ENCODE peak calls at places on chromosomes 3 and 15, in five cellular contexts. M is BJ, K is endothelial cell, R is HCT116, D is Caco-2. E is an unnamed sample.

GRCh38 chr3:123346726-123347125 is 102.2 kb downstream of the ADCY5 start:
- DNase-seq in D (no peak), M (no peak), K (no peak), R (no peak), E (no peak)

GRCh38 chr3:11622846-11623550 is 20.7 kb downstream of the VGLL4 start:
- DNase-seq in K (no peak), R (no peak), D (no peak), M (no peak), E (no peak)

GRCh38 chr15:74253276-74253921 is 17.3 kb downstream of the CCDC33 start:
- DNase-seq in K (no peak), D (no peak), M (no peak), R (no peak), E (peak)

GRCh38 chr3:185658504-185658912 is 72.4 kb downstream of the SENP2 start:
- DNase-seq in M (peak), R (no peak), K (no peak), D (no peak), E (no peak)

GRCh38 chr15:32905481-32905880 is 187.7 kb downstream of the GREM1 start:
- DNase-seq in M (no peak), R (no peak), K (no peak), D (no peak), E (no peak)

GRCh38 chr15:93166675-93167074 is 77.7 kb upstream of the RGMA start:
- DNase-seq in R (no peak), M (no peak), D (no peak), K (no peak), E (no peak)

GRCh38 chr15:63601026-63601726 is 4.0 kb downstream of the FBXL22 start:
- DNase-seq in R (no peak), D (no peak), M (no peak), K (peak), E (peak)

GRCh38 chr3:186411994-186412393 is 50.0 kb upstream of the DGKG start:
- DNase-seq in D (no peak), R (no peak), M (no peak), K (no peak), E (no peak)

GRCh38 chr3:157190242-157190876 is 30.4 kb upstream of the CCNL1 start:
- DNase-seq in D (no peak), M (no peak), R (no peak), K (no peak), E (no peak)

GRCh38 chr3:113717818-113718217 is 21.4 kb upstream of the USF3 start:
- DNase-seq in K (no peak), M (no peak), R (no peak), D (no peak), E (no peak)

GRCh38 chr15:57565326-57565725 is 26.4 kb upstream of the MYZAP start:
- DNase-seq in D (no peak), K (no peak), R (no peak), M (no peak), E (no peak)

GRCh38 chr3:188486126-188486525 is 332.2 kb downstream of the LPP start:
- DNase-seq in K (no peak), R (no peak), D (no peak), M (no peak), E (no peak)

GRCh38 chr3:125119752-125120369 is 64.1 kb upstream of the HEG1 start:
- DNase-seq in K (no peak), M (no peak), R (no peak), D (no peak), E (no peak)

GRCh38 chr3:181134873-181135272 is 145.3 kb upstream of the DNAJC19 start:
- DNase-seq in D (no peak), K (no peak), M (no peak), R (no peak), E (no peak)

GRCh38 chr3:144915202-144915601 is 943.6 kb downstream of the DIPK2A start:
- DNase-seq in M (no peak), R (no peak), K (no peak), D (no peak), E (no peak)

GRCh38 chr3:52174896-52175295 is 20.7 kb upstream of the POC1A start:
- DNase-seq in M (no peak), R (no peak), K (no peak), D (no peak), E (no peak)

GRCh38 chr3:52175416-52176187 is 21.4 kb upstream of the POC1A start:
- DNase-seq in M (no peak), D (no peak), R (no peak), K (no peak), E (no peak)

GRCh38 chr3:52173101-52173500 is 18.9 kb upstream of the POC1A start:
- DNase-seq in M (no peak), K (no peak), D (no peak), R (no peak), E (no peak)

GRCh38 chr3:52172262-52172757 is 18.1 kb upstream of the POC1A start:
- DNase-seq in R (no peak), K (no peak), M (no peak), D (no peak), E (no peak)

DNA sequence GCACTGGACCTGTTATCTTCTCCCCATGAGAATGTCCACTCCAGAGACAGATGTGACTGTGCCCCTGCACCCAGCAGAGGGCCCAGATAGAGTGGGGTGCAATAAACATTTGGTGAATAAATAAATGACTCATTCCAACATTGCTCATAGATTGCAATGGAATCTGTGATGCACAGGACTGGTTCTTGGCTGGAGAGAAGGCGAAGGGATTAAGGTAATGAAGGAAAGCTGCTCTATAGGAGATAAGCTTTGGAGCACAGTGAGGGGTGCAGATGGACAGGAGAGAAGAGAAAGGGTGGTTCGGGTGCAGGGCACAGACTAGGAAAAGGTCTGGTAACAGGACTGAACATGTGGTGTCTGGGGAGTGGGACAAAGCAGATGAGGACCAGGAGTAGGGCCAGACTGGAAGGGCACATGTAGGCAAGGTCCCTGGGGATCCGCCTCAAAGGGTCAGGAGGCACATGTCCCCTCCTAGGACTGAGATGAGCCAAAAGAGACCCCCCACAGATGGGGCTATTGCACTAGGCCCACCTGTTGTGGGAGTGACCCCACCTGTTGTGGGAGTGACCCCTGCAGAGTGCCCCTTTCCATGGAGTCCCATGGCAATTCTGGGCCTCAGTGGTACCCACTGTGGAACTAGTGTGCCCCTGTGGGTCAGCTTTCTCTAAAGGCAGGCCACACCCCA is 17.5 kb upstream of the POC1A start:
- DNase-seq in D (no peak), K (no peak), R (peak), M (no peak), E (no peak)
- TF ChIP-seq CTCF in D (no peak), K (no peak), R (peak), M (peak), E (no peak)

GRCh38 chr3:132625613-132626012 is 28.5 kb downstream of the ACKR4 start:
- DNase-seq in R (no peak), D (no peak), M (no peak), K (no peak), E (no peak)
- TF ChIP-seq CTCF in R (no peak), D (no peak), M (no peak), K (no peak), E (no peak)

GRCh38 chr15:60901647-60902046 is 327.5 kb downstream of the RORA start:
- DNase-seq in D (no peak), M (no peak), K (no peak), R (no peak), E (no peak)

GRCh38 chr15:60903221-60903620 is 325.9 kb downstream of the RORA start:
- DNase-seq in D (no peak), K (no peak), R (no peak), M (no peak), E (no peak)

GRCh38 chr15:60899967-60900356 is 329.1 kb downstream of the RORA start:
- DNase-seq in R (no peak), K (no peak), M (no peak), D (no peak), E (no peak)

GRCh38 chr15:60899322-60899966 is 329.7 kb downstream of the RORA start:
- DNase-seq in K (no peak), R (no peak), D (no peak), M (no peak), E (no peak)

GRCh38 chr15:60898896-60899295 is 330.2 kb downstream of the RORA start:
- DNase-seq in M (no peak), K (no peak), R (no peak), D (no peak), E (no peak)
- TF ChIP-seq CTCF in M (no peak), K (no peak), R (no peak), D (no peak), E (no peak)

GRCh38 chr3:44860117-44860516 is 1.6 kb upstream of the TMEM42 start:
- DNase-seq in R (no peak), M (no peak), K (no peak), D (no peak), E (no peak)

GRCh38 chr3:44862221-44862637 is 517 bp downstream of the TMEM42 start:
- DNase-seq in M (no peak), K (no peak), R (no peak), D (no peak), E (no peak)

GRCh38 chr3:44865272-44866005 is 3.7 kb downstream of the TMEM42 start:
- DNase-seq in M (no peak), D (no peak), K (no peak), R (no peak), E (no peak)

GRCh38 chr3:44867421-44868111 is 5.9 kb downstream of the TMEM42 start:
- DNase-seq in D (no peak), K (no peak), M (no peak), R (no peak), E (no peak)

GRCh38 chr3:44861412-44862220 is at the start of gene TMEM42:
- DNase-seq in D (peak), R (peak), M (peak), K (peak), E (peak)
- TF ChIP-seq CTCF in D (no peak), R (no peak), M (peak), K (no peak), E (no peak)

GRCh38 chr3:108509263-108509662 is 1.1 kb downstream of the MYH15 start:
- DNase-seq in D (no peak), K (no peak), M (no peak), R (no peak), E (no peak)
- TF ChIP-seq CTCF in D (no peak), K (no peak), M (no peak), R (no peak), E (no peak)

DNA sequence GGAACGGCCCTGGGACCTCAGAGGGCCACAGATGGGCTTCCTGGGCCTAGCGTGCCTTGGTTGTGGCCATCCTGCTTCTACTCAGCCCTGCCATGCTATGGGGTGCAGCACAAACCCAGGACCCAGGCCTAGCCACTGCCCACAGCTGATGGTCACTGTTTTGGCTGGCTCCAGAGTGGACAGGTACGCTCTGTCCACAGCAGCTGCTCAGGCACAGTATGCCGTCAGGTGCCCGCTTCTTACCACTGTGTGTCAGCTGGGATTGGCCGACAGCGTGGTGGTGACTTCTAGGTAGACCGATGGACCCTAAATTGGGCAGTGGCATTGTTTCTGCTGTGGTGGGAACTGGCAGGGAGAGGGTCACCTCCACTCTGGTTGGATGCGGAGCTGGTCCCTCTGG is 47.3 kb downstream of the KLF13 start:
- DNase-seq in M (no peak), R (no peak), D (no peak), K (no peak), E (no peak)
- TF ChIP-seq CTCF in M (no peak), R (no peak), D (no peak), K (no peak), E (no peak)

DNA sequence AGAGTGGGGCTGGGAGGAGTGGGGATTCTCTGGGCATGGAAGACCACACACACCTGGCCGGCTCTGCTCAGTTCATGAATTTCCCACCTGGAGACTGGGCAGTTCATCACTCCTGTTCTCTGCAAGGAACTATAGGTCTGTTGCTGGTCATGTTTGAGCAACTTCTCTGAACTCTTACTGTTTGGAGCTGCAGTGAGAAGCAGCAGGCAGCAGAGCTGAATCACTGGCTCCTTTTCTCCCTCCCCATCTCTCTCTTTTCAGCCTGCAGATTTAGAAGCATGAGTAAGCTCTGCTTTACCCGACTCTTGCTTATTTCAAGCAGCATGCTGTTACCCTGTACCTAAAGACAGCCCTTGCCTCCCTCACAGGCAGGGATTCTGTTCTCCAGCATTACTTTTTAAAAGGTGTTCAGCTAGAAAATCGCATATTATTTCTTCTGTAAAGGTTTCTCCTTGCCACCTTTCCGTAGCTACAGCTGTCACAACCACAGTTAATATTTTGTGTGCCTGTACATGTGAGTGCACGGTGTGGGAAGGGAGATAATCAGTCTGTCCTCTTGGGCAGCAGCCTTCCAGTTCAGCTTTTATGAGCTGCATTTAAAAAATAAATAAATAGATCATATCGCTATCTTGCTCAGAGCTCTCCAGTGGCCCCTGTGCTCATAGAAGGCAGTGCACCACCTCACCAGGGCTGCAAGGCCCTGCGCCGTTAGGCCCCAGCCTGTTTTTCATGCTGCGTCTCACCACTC is 131.6 kb downstream of the CHCHD6 start:
- DNase-seq in R (no peak), K (no peak), M (peak), D (no peak), E (no peak)
- TF ChIP-seq CTCF in R (peak), K (no peak), M (peak), D (peak), E (no peak)